ENCODE peak calls at places on chromosomes 5 and 9, in nine cellular contexts. E is substantia nigra, Y is PC-3, U is GM23248, T is heart right ventricle, X is Peyer's patch, R is K562, O is WERI-Rb-1, B is hepatocyte. F is an unnamed sample.
A peak's percentile ranks its signal among the peaks of the same experiment; 100 is the strongest.

GRCh38 chr5:148202531-148203092 is at the start of gene SPINK6:
- DNase-seq in E (no peak), U (no peak), X (no peak), Y (peak; percentile 91), B (no peak), O (no peak), R (no peak), T (no peak), F (no peak)

GRCh38 chr5:3612561-3613175 is 17.0 kb downstream of the IRX1 start:
- DNase-seq in Y (no peak), B (no peak), U (peak; percentile 88), O (no peak), X (no peak), R (no peak), T (no peak), E (no peak), F (no peak)

GRCh38 chr9:92738661-92739081 is 26.0 kb downstream of the BICD2 start:
- DNase-seq in U (peak; percentile 47), T (peak; percentile 31), O (no peak), B (no peak), E (peak; percentile 13), R (no peak), X (peak; percentile 38), Y (no peak), F (no peak)

GRCh38 chr5:41794478-41794877 is 75.7 kb downstream of the OXCT1 start:
- DNase-seq in B (peak; percentile 68), T (no peak), O (no peak), Y (peak; percentile 92), R (no peak), E (no peak), X (no peak), U (peak; percentile 96), F (no peak)

GRCh38 chr5:115843444-115844130 is 1.9 kb downstream of the AP3S1 start:
- DNase-seq in O (no peak), E (no peak), X (no peak), U (peak; percentile 36), T (no peak), Y (no peak), R (no peak), B (no peak), F (no peak)

GRCh38 chr5:169548315-169548714 is 35.3 kb upstream of the SPDL1 start:
- DNase-seq in X (no peak), R (no peak), T (no peak), U (peak; percentile 87), O (no peak), Y (peak; percentile 66), E (no peak), B (peak; percentile 72), F (no peak)

GRCh38 chr5:191949-192690 is 825 bp downstream of the LRRC14B start:
- DNase-seq in E (no peak), O (no peak), U (no peak), R (no peak), Y (no peak), X (no peak), T (no peak), B (no peak), F (no peak)

GRCh38 chr5:35815089-35815936 is 41.4 kb upstream of the IL7R start:
- DNase-seq in R (peak; percentile 61), E (no peak), O (peak; percentile 43), X (no peak), T (no peak), B (peak; percentile 27), U (peak; percentile 50), Y (peak; percentile 74), F (peak; percentile 33)

GRCh38 chr9:87792831-87793288 is 66.9 kb downstream of the CTSL start:
- DNase-seq in T (peak; percentile 49), Y (peak; percentile 48), R (peak; percentile 80), X (peak; percentile 71), U (peak; percentile 99), B (peak; percentile 71), E (peak; percentile 34), O (no peak), F (peak; percentile 93)

GRCh38 chr9:133844876-133845658 is 106.9 kb upstream of the SARDH start:
- DNase-seq in O (no peak), R (peak; percentile 29), X (peak; percentile 73), Y (no peak), U (no peak), T (peak; percentile 83), E (peak; percentile 57), B (peak; percentile 37), F (no peak)

GRCh38 chr5:4797445-4797844 is 342.7 kb upstream of the ADAMTS16 start:
- DNase-seq in U (no peak), T (no peak), R (no peak), Y (no peak), B (no peak), O (no peak), X (no peak), E (no peak), F (no peak)

GRCh38 chr5:166236327-166236726 is 2055.1 kb upstream of the WWC1 start:
- DNase-seq in X (no peak), U (no peak), B (no peak), R (no peak), Y (no peak), T (no peak), O (no peak), E (no peak), F (no peak)

GRCh38 chr9:105341784-105342183 is 97.3 kb downstream of the SLC44A1 start:
- DNase-seq in B (no peak), R (no peak), E (no peak), X (no peak), Y (no peak), U (peak; percentile 65), T (no peak), O (no peak), F (no peak)

GRCh38 chr5:150441813-150442698 is 7.5 kb downstream of the RPS14 start:
- DNase-seq in O (no peak), Y (peak; percentile 11), T (no peak), X (no peak), U (peak; percentile 20), B (no peak), E (no peak), R (no peak), F (no peak)
- H3K27ac ChIP-seq in O (no peak overlapping the region), Y (no peak overlapping the region), T (peak overlapping the region; percentile 64), X (no peak overlapping the region), U (no peak overlapping the region), B (no peak overlapping the region), E (no peak overlapping the region), R (no peak overlapping the region), F (no peak overlapping the region)

GRCh38 chr9:136673970-136674785 is 11.5 kb downstream of the EGFL7 start:
- DNase-seq in X (no peak), U (no peak), E (no peak), O (no peak), T (no peak), Y (no peak), R (no peak), B (no peak), F (no peak)
- H3K27ac ChIP-seq in X (no peak overlapping the region), U (no peak overlapping the region), E (no peak overlapping the region), O (peak overlapping the region; percentile 18), T (peak overlapping the region; percentile 75), Y (no peak overlapping the region), R (peak overlapping the region; percentile 27), B (no peak overlapping the region), F (no peak overlapping the region)

DNA sequence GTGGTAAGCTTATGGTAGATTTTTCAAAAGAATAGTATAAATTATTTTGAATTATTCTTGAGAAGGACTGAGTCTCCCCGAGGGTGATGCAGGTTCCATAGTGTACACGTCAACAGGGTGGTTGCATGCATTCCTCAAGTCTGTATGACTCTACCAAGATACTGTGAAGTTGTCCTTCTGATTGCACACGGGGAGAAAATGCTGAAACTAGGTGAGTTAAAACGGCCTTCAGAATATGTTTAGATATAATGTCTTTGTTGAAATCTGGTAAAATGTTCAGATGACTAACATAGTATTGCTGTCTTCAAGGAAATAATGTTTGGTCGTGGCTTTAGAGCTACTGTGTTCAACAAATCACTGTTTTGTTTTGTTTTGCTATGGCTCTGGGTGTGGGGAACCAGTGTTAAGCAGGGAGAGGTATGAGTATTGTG is 22.4 kb upstream of the TNFAIP8 start:
- DNase-seq in T (no peak), R (no peak), X (no peak), B (no peak), U (no peak), E (no peak), Y (no peak), O (no peak), F (no peak)
- H3K27ac ChIP-seq in T (no peak overlapping the region), R (peak overlapping the region; percentile 49), X (no peak overlapping the region), B (peak overlapping the region; percentile 36), U (no peak overlapping the region), E (no peak overlapping the region), Y (no peak overlapping the region), O (no peak overlapping the region), F (no peak overlapping the region)

GRCh38 chr5:179825655-179826182 is 5.0 kb downstream of the SQSTM1 start:
- DNase-seq in R (peak; percentile 7), O (no peak), B (no peak), U (peak; percentile 41), T (no peak), Y (no peak), X (peak; percentile 79), E (no peak), F (no peak)
- H3K27ac ChIP-seq in R (no peak overlapping the region), O (no peak overlapping the region), B (peak overlapping the region; percentile 47), U (no peak overlapping the region), T (no peak overlapping the region), Y (no peak overlapping the region), X (peak overlapping the region; percentile 61), E (no peak overlapping the region), F (no peak overlapping the region)

GRCh38 chr5:172635038-172635437 is 6.0 kb upstream of the NEURL1B start:
- DNase-seq in T (no peak), X (peak; percentile 33), Y (no peak), R (no peak), O (no peak), U (no peak), B (no peak), E (no peak), F (no peak)

GRCh38 chr5:172637740-172638139 is 3.3 kb upstream of the NEURL1B start:
- DNase-seq in R (no peak), X (peak; percentile 40), E (no peak), B (no peak), O (no peak), U (no peak), T (no peak), Y (no peak), F (no peak)

GRCh38 chr5:172638209-172638768 is 2.8 kb upstream of the NEURL1B start:
- DNase-seq in U (no peak), X (no peak), T (no peak), Y (no peak), B (no peak), R (no peak), E (no peak), O (no peak), F (no peak)

GRCh38 chr5:172637122-172637580 is 3.9 kb upstream of the NEURL1B start:
- DNase-seq in E (no peak), U (no peak), Y (no peak), X (peak; percentile 90), B (no peak), R (no peak), T (no peak), O (no peak), F (no peak)

GRCh38 chr5:172636279-172637050 is 4.6 kb upstream of the NEURL1B start:
- DNase-seq in O (no peak), T (no peak), R (no peak), B (no peak), U (no peak), E (no peak), Y (no peak), X (no peak), F (no peak)
- H3K27ac ChIP-seq in O (no peak overlapping the region), T (no peak overlapping the region), R (no peak overlapping the region), B (no peak overlapping the region), U (no peak overlapping the region), E (no peak overlapping the region), Y (no peak overlapping the region), X (peak overlapping the region; percentile 69), F (no peak overlapping the region)

F was measured in HL-60.